ENCODE peak calls at places on chromosomes 12 and 14, in ten cellular contexts. L is body of pancreas, D is ovary, K is OCI-LY7, F is thyroid gland, U is uterus, I is adipocyte, J is neuronal stem cell, O is endothelial cell of umbilical vein, B is pancreas. Z is an unnamed sample. For H3K9me3, the result is how much of the 10 kb centered on the place peaks cover.

GRCh38 chr12:1917172-1918070 is 1.0 kb downstream of the CACNA2D4 start:
- DNase-seq in L (no peak), D (no peak), K (no peak), F (no peak), U (no peak), I (no peak), J (no peak), O (no peak), B (no peak), Z (no peak)

GRCh38 chr12:65570451-65571130 is 253.7 kb upstream of the HMGA2 start:
- DNase-seq in L (no peak), D (no peak), K (no peak), F (no peak), U (no peak), I (no peak), J (no peak), O (no peak), B (no peak), Z (no peak)

GRCh38 chr12:24948452-24948815 is 467 bp downstream of the BCAT1 start:
- DNase-seq in L (no peak), D (no peak), K (peak), F (no peak), U (peak), I (peak), J (peak), O (no peak), B (no peak), Z (peak)

GRCh38 chr14:43141636-43142191 is 1365.4 kb downstream of the FSCB start:
- DNase-seq in L (no peak), D (no peak), K (no peak), F (no peak), U (no peak), I (no peak), J (no peak), O (no peak), B (no peak), Z (no peak)

GRCh38 chr12:94879542-94879941 is 124.0 kb downstream of the NDUFA12 start:
- DNase-seq in L (no peak), D (no peak), K (peak), F (no peak), U (no peak), I (peak), J (peak), O (no peak), B (no peak), Z (no peak)

GRCh38 chr14:76040704-76041103 is 55.1 kb downstream of the IFT43 start:
- DNase-seq in L (no peak), D (no peak), K (no peak), F (no peak), U (no peak), I (no peak), J (no peak), O (no peak), B (no peak), Z (no peak)

GRCh38 chr12:57223191-57224165 is 6.0 kb upstream of the SHMT2 start:
- DNase-seq in L (no peak), D (no peak), K (no peak), F (no peak), U (no peak), I (no peak), J (no peak), O (no peak), B (no peak), Z (no peak)

GRCh38 chr12:47397664-47398281 is 308.1 kb downstream of the RPAP3 start:
- DNase-seq in L (no peak), D (no peak), K (peak), F (no peak), U (no peak), I (peak), J (no peak), O (peak), B (no peak), Z (peak)

GRCh38 chr14:104688755-104689619 is at the start of gene INF2:
- DNase-seq in L (peak), D (peak), K (peak), F (peak), U (peak), I (peak), J (peak), O (peak), B (peak), Z (no peak)

GRCh38 chr14:65940056-65940735 is 527.7 kb downstream of the FUT8 start:
- DNase-seq in L (no peak), D (no peak), K (peak), F (no peak), U (no peak), I (no peak), J (no peak), O (no peak), B (no peak), Z (no peak)

GRCh38 chr14:92475451-92476187 is 38.0 kb upstream of the RIN3 start:
- DNase-seq in L (no peak), D (peak), K (no peak), F (peak), U (peak), I (peak), J (no peak), O (peak), B (no peak), Z (no peak)

GRCh38 chr14:91315844-91316267 is 71.4 kb upstream of the GPR68 start:
- DNase-seq in L (no peak), D (no peak), K (peak), F (no peak), U (no peak), I (no peak), J (no peak), O (no peak), B (no peak), Z (no peak)

GRCh38 chr12:46556820-46557524 is 184.4 kb upstream of the SLC38A2 start:
- DNase-seq in L (no peak), D (no peak), K (no peak), F (no peak), U (no peak), I (peak), J (no peak), O (peak), B (no peak), Z (peak)

GRCh38 chr14:105931808-105932483 is 405.6 kb downstream of the TMEM121 start:
- DNase-seq in L (peak), D (no peak), K (no peak), F (no peak), U (no peak), I (no peak), J (no peak), O (no peak), B (no peak), Z (peak)

GRCh38 chr12:90245396-90245795 is 536.8 kb upstream of the ATP2B1 start:
- DNase-seq in L (no peak), D (no peak), K (no peak), F (no peak), U (no peak), I (no peak), J (no peak), O (no peak), B (no peak), Z (no peak)

GRCh38 chr12:41011939-41012338 is 176.2 kb upstream of the PDZRN4 start:
- DNase-seq in L (no peak), D (no peak), K (no peak), F (no peak), U (no peak), I (peak), J (no peak), O (peak), B (no peak), Z (no peak)

GRCh38 chr12:65605019-65605418 is 219.3 kb upstream of the HMGA2 start:
- DNase-seq in L (no peak), D (no peak), K (no peak), F (no peak), U (no peak), I (no peak), J (no peak), O (peak), B (no peak), Z (no peak)

GRCh38 chr12:106178582-106178981 is 39.8 kb upstream of the NUAK1 start:
- DNase-seq in L (no peak), D (no peak), K (no peak), F (no peak), U (no peak), I (no peak), J (peak), O (no peak), B (no peak), Z (no peak)

GRCh38 chr12:126093911-126094310 is 1028.7 kb downstream of the AACS start:
- DNase-seq in L (no peak), D (no peak), K (peak), F (no peak), U (no peak), I (peak), J (peak), O (no peak), B (peak), Z (no peak)

GRCh38 chr12:46470975-46471374 is 98.4 kb upstream of the SLC38A2 start:
- DNase-seq in L (no peak), D (no peak), K (no peak), F (no peak), U (no peak), I (no peak), J (no peak), O (no peak), B (no peak), Z (peak)

GRCh38 chr14:90628825-90629224 is 187.4 kb downstream of the TTC7B start:
- DNase-seq in L (peak), D (no peak), K (no peak), F (peak), U (no peak), I (no peak), J (no peak), O (no peak), B (peak), Z (no peak)

GRCh38 chr12:59396941-59397340 is 198.9 kb upstream of the SLC16A7 start:
- DNase-seq in L (no peak), D (no peak), K (no peak), F (no peak), U (no peak), I (no peak), J (no peak), O (no peak), B (no peak), Z (no peak)

GRCh38 chr12:132836803-132837331 is 8.2 kb upstream of the GOLGA3 start:
- DNase-seq in L (no peak), D (no peak), K (peak), F (no peak), U (no peak), I (no peak), J (no peak), O (no peak), B (no peak), Z (no peak)

GRCh38 chr12:124433147-124433874 is 134.1 kb downstream of the NCOR2 start:
- DNase-seq in L (no peak), D (no peak), K (no peak), F (no peak), U (no peak), I (no peak), J (no peak), O (no peak), B (no peak), Z (no peak)

GRCh38 chr12:24719293-24719721 is 229.6 kb downstream of the BCAT1 start:
- DNase-seq in L (no peak), D (no peak), K (no peak), F (no peak), U (no peak), I (no peak), J (no peak), O (peak), B (no peak), Z (peak)

GRCh38 chr14:105315211-105315721 is 718 bp downstream of the PACS2 start:
- DNase-seq in L (peak), D (peak), K (peak), F (peak), U (no peak), I (peak), J (no peak), O (peak), B (peak), Z (peak)

GRCh38 chr12:46490635-46491034 is 118.1 kb upstream of the SLC38A2 start:
- DNase-seq in L (no peak), D (no peak), K (no peak), F (no peak), U (no peak), I (peak), J (no peak), O (peak), B (no peak), Z (no peak)

GRCh38 chr12:4956968-4957367 is 47.3 kb downstream of the KCNA1 start:
- DNase-seq in L (no peak), D (no peak), K (no peak), F (no peak), U (no peak), I (no peak), J (no peak), O (no peak), B (no peak), Z (no peak)

GRCh38 chr12:124496584-124496983 is 70.8 kb downstream of the NCOR2 start:
- DNase-seq in L (no peak), D (no peak), K (peak), F (no peak), U (no peak), I (no peak), J (no peak), O (no peak), B (no peak), Z (no peak)

GRCh38 chr12:131830335-131831020 is 2.3 kb downstream of the MMP17 start:
- DNase-seq in L (peak), D (peak), K (peak), F (peak), U (peak), I (peak), J (peak), O (peak), B (peak), Z (peak)

GRCh38 chr14:104446611-104447010 is 133.0 kb upstream of the C14orf180 start:
- DNase-seq in L (no peak), D (no peak), K (no peak), F (no peak), U (no peak), I (no peak), J (no peak), O (no peak), B (no peak), Z (no peak)

GRCh38 chr14:89126461-89126860 is 290.6 kb downstream of the FOXN3 start:
- DNase-seq in L (no peak), D (no peak), K (no peak), F (no peak), U (no peak), I (no peak), J (no peak), O (no peak), B (no peak), Z (no peak)

GRCh38 chr14:89121961-89122675 is 294.9 kb downstream of the FOXN3 start:
- DNase-seq in L (no peak), D (no peak), K (no peak), F (no peak), U (no peak), I (no peak), J (peak), O (no peak), B (no peak), Z (no peak)

GRCh38 chr14:89125216-89125615 is 291.8 kb downstream of the FOXN3 start:
- DNase-seq in L (no peak), D (no peak), K (no peak), F (no peak), U (no peak), I (no peak), J (no peak), O (no peak), B (no peak), Z (no peak)

GRCh38 chr14:89123851-89124250 is 293.2 kb downstream of the FOXN3 start:
- DNase-seq in L (no peak), D (no peak), K (peak), F (no peak), U (no peak), I (no peak), J (no peak), O (no peak), B (no peak), Z (no peak)

GRCh38 chr14:89123215-89123614 is 293.8 kb downstream of the FOXN3 start:
- DNase-seq in L (no peak), D (no peak), K (no peak), F (no peak), U (no peak), I (no peak), J (no peak), O (no peak), B (no peak), Z (no peak)
- H3K9me3 ChIP-seq in L (under half), D (under half), K (under half), F (under half), U (under half), I (under half), J (under half), O (under half), B (under half), Z (under half)

GRCh38 chr12:51186465-51186864 is 13.5 kb upstream of the TFCP2 start:
- DNase-seq in L (no peak), D (no peak), K (peak), F (no peak), U (no peak), I (no peak), J (no peak), O (no peak), B (no peak), Z (no peak)
- H3K9me3 ChIP-seq in L (under half), D (under half), K (under half), F (under half), U (under half), I (under half), J (under half), O (under half), B (under half), Z (under half)

GRCh38 chr12:34209259-34209835 is 187.1 kb downstream of the ALG10 start:
- DNase-seq in L (no peak), D (no peak), K (no peak), F (no peak), U (no peak), I (no peak), J (no peak), O (no peak), B (no peak), Z (no peak)

GRCh38 chr12:34208331-34209258 is 186.3 kb downstream of the ALG10 start:
- DNase-seq in L (no peak), D (no peak), K (no peak), F (no peak), U (no peak), I (no peak), J (no peak), O (no peak), B (no peak), Z (no peak)

GRCh38 chr12:34210183-34210582 is 187.9 kb downstream of the ALG10 start:
- DNase-seq in L (no peak), D (no peak), K (no peak), F (no peak), U (no peak), I (no peak), J (no peak), O (no peak), B (no peak), Z (no peak)

GRCh38 chr12:34212651-34213050 is 190.4 kb downstream of the ALG10 start:
- DNase-seq in L (no peak), D (no peak), K (no peak), F (no peak), U (no peak), I (no peak), J (no peak), O (no peak), B (no peak), Z (no peak)

GRCh38 chr12:34210689-34211530 is 188.6 kb downstream of the ALG10 start:
- DNase-seq in L (no peak), D (no peak), K (no peak), F (no peak), U (no peak), I (no peak), J (no peak), O (no peak), B (no peak), Z (no peak)
- H3K9me3 ChIP-seq in L (under half), D (under half), K (under half), F (under half), U (under half), I (under half), J (half or more), O (under half), B (under half), Z (under half)

DNA sequence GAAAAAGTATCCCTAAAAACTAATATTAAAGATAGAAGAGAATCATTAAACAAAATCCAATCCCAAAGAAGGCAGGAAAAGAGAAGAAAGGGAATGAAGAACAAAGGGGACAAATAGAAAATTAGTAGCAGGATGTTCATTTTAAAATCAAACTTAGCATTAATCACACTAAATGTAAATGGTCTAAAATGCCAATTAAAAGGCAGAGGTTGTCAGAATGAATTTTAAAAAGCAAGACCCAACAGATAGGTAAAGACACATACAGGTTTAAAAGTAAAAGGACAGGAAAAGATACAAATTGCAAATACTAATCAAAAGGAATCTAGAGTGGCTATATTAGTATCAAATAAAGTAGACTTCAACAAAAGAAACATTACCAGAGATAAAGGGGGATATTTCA is 12.5 kb downstream of the DDHD1 start:
- DNase-seq in L (no peak), D (no peak), K (no peak), F (no peak), U (no peak), I (no peak), J (no peak), O (no peak), B (no peak), Z (no peak)
- H3K9me3 ChIP-seq in L (under half), D (under half), K (half or more), F (under half), U (under half), I (under half), J (under half), O (under half), B (under half), Z (under half)

DNA sequence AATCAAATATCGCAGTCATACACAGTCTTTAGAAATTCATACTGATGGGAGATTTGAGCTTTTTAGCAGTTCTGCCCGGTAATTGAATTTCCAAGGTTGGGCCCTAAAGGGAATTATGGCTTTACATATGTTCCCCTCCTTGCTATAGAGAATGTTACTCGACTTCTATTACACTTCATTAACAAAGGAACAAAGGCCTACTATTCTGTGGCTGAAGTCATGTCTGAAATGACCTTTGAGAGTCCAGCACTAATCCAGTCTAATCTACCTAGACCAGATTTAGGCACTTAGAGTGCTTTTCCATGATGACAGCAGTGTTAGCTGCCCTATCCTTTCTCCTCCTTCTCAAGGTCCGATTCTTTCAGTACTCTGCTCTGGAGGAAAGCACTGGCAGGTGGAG is 305.3 kb downstream of the MED13L start:
- DNase-seq in L (no peak), D (no peak), K (no peak), F (no peak), U (no peak), I (no peak), J (no peak), O (no peak), B (no peak), Z (no peak)
- H3K9me3 ChIP-seq in L (under half), D (under half), K (under half), F (under half), U (under half), I (under half), J (under half), O (under half), B (under half), Z (under half)

DNA sequence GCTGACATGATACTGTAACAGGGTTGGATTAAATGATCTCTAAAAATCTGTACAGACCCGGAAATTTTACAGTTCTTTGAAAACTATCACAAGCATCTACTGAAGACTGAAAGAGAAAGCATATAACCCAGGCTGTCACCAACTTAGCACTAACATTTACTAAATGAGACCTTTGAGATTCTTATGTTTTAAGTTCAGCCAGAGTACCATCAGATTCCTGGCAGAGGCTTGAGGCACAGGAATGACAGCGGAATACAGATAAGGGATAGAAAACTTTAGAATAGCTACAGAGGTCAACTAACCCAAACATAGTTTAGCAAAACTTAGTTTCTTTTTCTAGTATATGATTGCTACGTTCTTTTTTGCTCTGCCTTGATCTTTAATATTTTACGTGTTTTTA is 91.6 kb upstream of the FERMT2 start:
- DNase-seq in L (no peak), D (no peak), K (no peak), F (no peak), U (no peak), I (peak), J (no peak), O (peak), B (no peak), Z (no peak)
- H3K9me3 ChIP-seq in L (under half), D (under half), K (under half), F (under half), U (under half), I (under half), J (under half), O (under half), B (under half), Z (under half)

GRCh38 chr12:78787576-78787975 is 77.0 kb upstream of the SYT1 start:
- DNase-seq in L (no peak), D (no peak), K (no peak), F (no peak), U (no peak), I (peak), J (no peak), O (no peak), B (no peak), Z (no peak)
- H3K9me3 ChIP-seq in L (under half), D (under half), K (under half), F (under half), U (under half), I (under half), J (under half), O (under half), B (under half), Z (under half)

GRCh38 chr12:3259976-3260375 is 182.8 kb downstream of the TSPAN9 start:
- DNase-seq in L (no peak), D (no peak), K (no peak), F (peak), U (no peak), I (no peak), J (no peak), O (no peak), B (no peak), Z (no peak)

GRCh38 chr12:3263939-3264699 is 186.9 kb downstream of the TSPAN9 start:
- DNase-seq in L (no peak), D (no peak), K (no peak), F (no peak), U (peak), I (no peak), J (no peak), O (no peak), B (no peak), Z (no peak)

GRCh38 chr12:3261782-3262359 is 184.7 kb downstream of the TSPAN9 start:
- DNase-seq in L (no peak), D (no peak), K (no peak), F (no peak), U (peak), I (peak), J (no peak), O (no peak), B (no peak), Z (no peak)

GRCh38 chr12:3263282-3263681 is 186.1 kb downstream of the TSPAN9 start:
- DNase-seq in L (no peak), D (no peak), K (no peak), F (no peak), U (no peak), I (no peak), J (no peak), O (no peak), B (no peak), Z (no peak)

GRCh38 chr12:3262466-3262865 is 185.3 kb downstream of the TSPAN9 start:
- DNase-seq in L (no peak), D (no peak), K (no peak), F (no peak), U (no peak), I (no peak), J (no peak), O (no peak), B (no peak), Z (no peak)
- H3K9me3 ChIP-seq in L (under half), D (under half), K (under half), F (under half), U (under half), I (under half), J (under half), O (under half), B (under half), Z (under half)